ENCODE peak calls at places on chromosomes 3 and 15, in six cellular contexts. H is GM12864, P is sigmoid colon, D is epithelial cell of esophagus, S is left lung, W is endothelial cell of umbilical vein. G is an unnamed sample.

GRCh38 chr3:66483006-66483928 is 17.6 kb downstream of the LRIG1 start:
- DNase-seq in H (no peak), P (peak), D (no peak), S (peak), W (peak), G (peak)

GRCh38 chr3:147299656-147300055 is 106.7 kb downstream of the ZIC4 start:
- DNase-seq in H (no peak), P (no peak), D (no peak), S (no peak), W (peak), G (peak)

GRCh38 chr3:46367811-46368210 is 2.9 kb upstream of the CCR5 start:
- DNase-seq in H (no peak), P (no peak), D (no peak), S (no peak), W (no peak), G (no peak)

GRCh38 chr3:42547401-42547945 is 34.3 kb downstream of the SEC22C start:
- DNase-seq in H (no peak), P (peak), D (peak), S (peak), W (peak), G (peak)

GRCh38 chr3:9623148-9623547 is 26.2 kb upstream of the MTMR14 start:
- DNase-seq in H (no peak), P (no peak), D (no peak), S (no peak), W (no peak), G (no peak)

GRCh38 chr3:149291178-149291577 is 42.3 kb downstream of the TM4SF18 start:
- DNase-seq in H (no peak), P (no peak), D (peak), S (no peak), W (no peak), G (no peak)

GRCh38 chr3:190429681-190430080 is 20.0 kb downstream of the TMEM207 start:
- DNase-seq in H (no peak), P (no peak), D (peak), S (no peak), W (no peak), G (peak)

GRCh38 chr3:67610458-67610857 is 44.0 kb downstream of the SUCLG2 start:
- DNase-seq in H (no peak), P (no peak), D (peak), S (no peak), W (peak), G (peak)

GRCh38 chr3:112633757-112634156 is 7.2 kb downstream of the CCDC80 start:
- DNase-seq in H (no peak), P (no peak), D (no peak), S (no peak), W (peak), G (no peak)

GRCh38 chr15:67110958-67111864 is 45.8 kb downstream of the SMAD3 start:
- DNase-seq in H (no peak), P (no peak), D (no peak), S (no peak), W (no peak), G (no peak)

GRCh38 chr3:172903642-172904041 is 153.1 kb downstream of the ECT2 start:
- DNase-seq in H (no peak), P (no peak), D (no peak), S (no peak), W (no peak), G (no peak)

GRCh38 chr3:108381531-108381930 is 85.2 kb downstream of the HHLA2 start:
- DNase-seq in H (no peak), P (no peak), D (no peak), S (no peak), W (no peak), G (no peak)

GRCh38 chr3:8869613-8870012 is 93.7 kb downstream of the RAD18 start:
- DNase-seq in H (no peak), P (no peak), D (peak), S (no peak), W (peak), G (peak)

GRCh38 chr3:71478568-71478967 is 105.0 kb downstream of the FOXP1 start:
- DNase-seq in H (no peak), P (no peak), D (peak), S (no peak), W (no peak), G (peak)

GRCh38 chr15:27250223-27250622 is 279.2 kb downstream of the GABRG3 start:
- DNase-seq in H (no peak), P (no peak), D (no peak), S (no peak), W (no peak), G (no peak)

GRCh38 chr3:71064288-71064975 is 519.1 kb downstream of the FOXP1 start:
- DNase-seq in H (no peak), P (peak), D (peak), S (peak), W (peak), G (peak)

GRCh38 chr3:110758208-110758607 is 313.4 kb upstream of the NECTIN3 start:
- DNase-seq in H (no peak), P (no peak), D (no peak), S (no peak), W (no peak), G (no peak)

GRCh38 chr3:142966808-142967207 is 3.3 kb upstream of the PAQR9 start:
- DNase-seq in H (no peak), P (no peak), D (no peak), S (no peak), W (no peak), G (no peak)

GRCh38 chr15:68820205-68820588 is 498 bp downstream of the ANP32A start:
- DNase-seq in H (no peak), P (peak), D (peak), S (peak), W (peak), G (no peak)

GRCh38 chr3:21672303-21672702 is 78.7 kb downstream of the ZNF385D start:
- DNase-seq in H (no peak), P (no peak), D (peak), S (no peak), W (peak), G (peak)

GRCh38 chr3:65664927-65665326 is 373.8 kb downstream of the MAGI1 start:
- DNase-seq in H (no peak), P (no peak), D (peak), S (no peak), W (no peak), G (no peak)

GRCh38 chr3:43286886-43287301 is 554 bp downstream of the SNRK start:
- DNase-seq in H (no peak), P (no peak), D (peak), S (no peak), W (no peak), G (no peak)

GRCh38 chr3:87503901-87504498 is 227.6 kb upstream of the POU1F1 start:
- DNase-seq in H (peak), P (no peak), D (peak), S (no peak), W (peak), G (peak)

GRCh38 chr15:74642328-74642723 is 26.7 kb downstream of the CLK3 start:
- DNase-seq in H (no peak), P (no peak), D (peak), S (no peak), W (no peak), G (no peak)

GRCh38 chr3:180804871-180805430 is 107.5 kb upstream of the FXR1 start:
- DNase-seq in H (no peak), P (no peak), D (peak), S (no peak), W (peak), G (peak)

GRCh38 chr15:90530250-90531051 is 728 bp downstream of the CRTC3 start:
- DNase-seq in H (no peak), P (peak), D (peak), S (peak), W (peak), G (peak)

GRCh38 chr3:41224120-41224806 is 25.0 kb downstream of the CTNNB1 start:
- DNase-seq in H (no peak), P (no peak), D (peak), S (no peak), W (no peak), G (peak)

GRCh38 chr3:45226206-45226915 is at the start of gene TMEM158:
- DNase-seq in H (no peak), P (peak), D (peak), S (peak), W (peak), G (peak)

GRCh38 chr3:4804161-4805058 is 174.8 kb upstream of the BHLHE40 start:
- DNase-seq in H (no peak), P (no peak), D (peak), S (no peak), W (no peak), G (no peak)

GRCh38 chr3:25427155-25428002 is 684 bp upstream of the RARB start:
- DNase-seq in H (no peak), P (no peak), D (peak), S (no peak), W (peak), G (peak)

GRCh38 chr15:60973637-60974415 is 255.3 kb downstream of the RORA start:
- DNase-seq in H (no peak), P (no peak), D (peak), S (no peak), W (peak), G (peak)

GRCh38 chr3:72444642-72445223 is 403.5 kb downstream of the SHQ1 start:
- DNase-seq in H (no peak), P (no peak), D (peak), S (no peak), W (no peak), G (peak)

GRCh38 chr3:47669026-47669749 is 90.5 kb upstream of the CSPG5 start:
- DNase-seq in H (no peak), P (no peak), D (peak), S (no peak), W (peak), G (peak)

GRCh38 chr3:127263037-127263436 is 24.8 kb downstream of the PRR20G start:
- DNase-seq in H (no peak), P (no peak), D (no peak), S (no peak), W (no peak), G (no peak)

GRCh38 chr3:59611649-59612431 is 562.0 kb upstream of the CFAP20DC start:
- DNase-seq in H (no peak), P (no peak), D (no peak), S (no peak), W (no peak), G (no peak)

GRCh38 chr3:183491109-183491922 is 62.9 kb upstream of the MCF2L2 start:
- DNase-seq in H (no peak), P (no peak), D (no peak), S (no peak), W (no peak), G (no peak)

GRCh38 chr15:80567721-80568157 is 127.4 kb upstream of the ABHD17C start:
- DNase-seq in H (no peak), P (peak), D (peak), S (no peak), W (peak), G (peak)

GRCh38 chr15:88139936-88140335 is 116.6 kb downstream of the NTRK3 start:
- DNase-seq in H (no peak), P (no peak), D (no peak), S (no peak), W (no peak), G (no peak)

GRCh38 chr15:80502782-80503181 is 98.6 kb downstream of the ARNT2 start:
- DNase-seq in H (no peak), P (no peak), D (no peak), S (no peak), W (no peak), G (no peak)

GRCh38 chr3:193743702-193744047 is 150.7 kb downstream of the OPA1 start:
- DNase-seq in H (no peak), P (no peak), D (peak), S (no peak), W (no peak), G (no peak)
- H3K4me3 ChIP-seq in H (no peak), P (no peak), D (no peak), S (no peak), W (no peak), G (no peak)

GRCh38 chr3:184514151-184514490 is 47.5 kb upstream of the EPHB3 start:
- DNase-seq in H (no peak), P (no peak), D (no peak), S (no peak), W (peak), G (no peak)
- H3K4me3 ChIP-seq in H (no peak), P (no peak), D (no peak), S (peak), W (no peak), G (no peak)

GRCh38 chr15:39581501-39582285 is 814 bp downstream of the THBS1 start:
- DNase-seq in H (no peak), P (peak), D (peak), S (peak), W (peak), G (peak)

GRCh38 chr15:39583586-39584265 is 2.8 kb downstream of the THBS1 start:
- DNase-seq in H (no peak), P (peak), D (peak), S (no peak), W (peak), G (peak)

GRCh38 chr15:39582977-39583585 is 2.2 kb downstream of the THBS1 start:
- DNase-seq in H (no peak), P (no peak), D (no peak), S (no peak), W (peak), G (no peak)

GRCh38 chr15:39580630-39581500 is at the start of gene THBS1:
- DNase-seq in H (no peak), P (peak), D (peak), S (peak), W (peak), G (peak)

DNA sequence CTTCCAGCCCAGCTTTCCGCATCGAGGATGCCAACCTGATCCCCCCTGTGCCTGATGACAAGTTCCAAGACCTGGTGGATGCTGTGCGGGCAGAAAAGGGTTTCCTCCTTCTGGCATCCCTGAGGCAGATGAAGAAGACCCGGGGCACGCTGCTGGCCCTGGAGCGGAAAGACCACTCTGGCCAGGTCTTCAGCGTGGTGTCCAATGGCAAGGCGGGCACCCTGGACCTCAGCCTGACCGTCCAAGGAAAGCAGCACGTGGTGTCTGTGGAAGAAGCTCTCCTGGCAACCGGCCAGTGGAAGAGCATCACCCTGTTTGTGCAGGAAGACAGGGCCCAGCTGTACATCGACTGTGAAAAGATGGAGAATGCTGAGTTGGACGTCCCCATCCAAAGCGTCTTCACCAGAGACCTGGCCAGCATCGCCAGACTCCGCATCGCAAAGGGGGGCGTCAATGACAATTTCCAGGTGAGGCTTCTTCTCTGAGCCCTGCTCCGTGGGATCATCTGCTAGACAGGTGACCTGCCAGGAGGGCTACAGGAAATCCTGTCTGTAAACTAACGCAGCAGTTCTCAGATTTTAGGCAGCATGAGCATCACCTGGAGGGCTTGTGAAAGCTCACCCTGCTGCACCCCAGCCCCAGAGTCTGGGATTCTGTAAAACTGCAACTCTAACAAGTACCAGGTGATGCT is 1.6 kb downstream of the THBS1 start:
- DNase-seq in H (no peak), P (peak), D (peak), S (no peak), W (peak), G (peak)
- H3K4me3 ChIP-seq in H (no peak), P (peak), D (peak), S (peak), W (peak), G (peak)

GRCh38 chr3:152376351-152377183 is 107.8 kb downstream of the MBNL1 start:
- DNase-seq in H (peak), P (no peak), D (no peak), S (no peak), W (peak), G (peak)
- H3K4me3 ChIP-seq in H (no peak), P (no peak), D (no peak), S (no peak), W (no peak), G (peak)

GRCh38 chr15:85579011-85579701 is 198.8 kb downstream of the AKAP13 start:
- DNase-seq in H (no peak), P (no peak), D (no peak), S (no peak), W (peak), G (peak)
- H3K4me3 ChIP-seq in H (no peak), P (no peak), D (no peak), S (no peak), W (no peak), G (no peak)

GRCh38 chr3:10742031-10742671 is 73.9 kb upstream of the SLC6A11 start:
- DNase-seq in H (no peak), P (no peak), D (no peak), S (no peak), W (no peak), G (no peak)

GRCh38 chr3:10743366-10744097 is 72.5 kb upstream of the SLC6A11 start:
- DNase-seq in H (no peak), P (no peak), D (no peak), S (no peak), W (no peak), G (no peak)

GRCh38 chr3:10744098-10744465 is 71.9 kb upstream of the SLC6A11 start:
- DNase-seq in H (no peak), P (no peak), D (peak), S (no peak), W (no peak), G (no peak)

GRCh38 chr3:10738688-10739372 is 77.2 kb upstream of the SLC6A11 start:
- DNase-seq in H (peak), P (peak), D (peak), S (peak), W (peak), G (peak)

GRCh38 chr3:10740954-10741353 is 75.1 kb upstream of the SLC6A11 start:
- DNase-seq in H (no peak), P (no peak), D (no peak), S (no peak), W (no peak), G (no peak)
- H3K4me3 ChIP-seq in H (no peak), P (no peak), D (no peak), S (no peak), W (no peak), G (no peak)

GRCh38 chr3:192170659-192171058 is 556.7 kb downstream of the FGF12 start:
- DNase-seq in H (no peak), P (no peak), D (peak), S (no peak), W (no peak), G (peak)

GRCh38 chr3:192170031-192170430 is 557.3 kb downstream of the FGF12 start:
- DNase-seq in H (no peak), P (no peak), D (no peak), S (no peak), W (no peak), G (no peak)

GRCh38 chr3:192168202-192168601 is 559.1 kb downstream of the FGF12 start:
- DNase-seq in H (no peak), P (no peak), D (no peak), S (no peak), W (no peak), G (no peak)

GRCh38 chr3:192171213-192171612 is 556.1 kb downstream of the FGF12 start:
- DNase-seq in H (no peak), P (no peak), D (peak), S (no peak), W (no peak), G (no peak)

GRCh38 chr3:192169332-192169915 is 557.9 kb downstream of the FGF12 start:
- DNase-seq in H (no peak), P (no peak), D (peak), S (no peak), W (peak), G (peak)
- H3K4me3 ChIP-seq in H (no peak), P (no peak), D (no peak), S (no peak), W (no peak), G (no peak)

G was measured in cardiac fibroblast.